ENCODE peak calls at places on chromosomes 1 and 21, in eight cellular contexts. One of them, this sample, is unnamed.

GRCh38 chr1:205934788-205935187 is 8.5 kb downstream of the SLC26A9 start:
- DNase-seq in stimulated activated CD4-positive, alpha-beta T cell treated with anti-CD3 and anti-CD28 coated beads, TNF-alpha, amount 100 ng/mL, for 4 hours: no peak
- DNase-seq in CD4-positive, alpha-beta T cell: no peak
- DNase-seq in mesendoderm: no peak
- DNase-seq in non-pigmented ciliary epithelial cell: no peak
- DNase-seq in activated T-cell treated with anti-CD3 and anti-CD28 coated beads, Interleukin-2, amount 50 U/mL, for 4 hours: no peak
- DNase-seq in left ventricle myocardium superior: no peak
- DNase-seq in T-cell: no peak
- DNase-seq in this sample: no peak

GRCh38 chr1:228058981-228059535 is 23.4 kb upstream of the ARF1 start:
- DNase-seq in left ventricle myocardium superior: peak
- DNase-seq in stimulated activated CD4-positive, alpha-beta T cell treated with anti-CD3 and anti-CD28 coated beads, TNF-alpha, amount 100 ng/mL, for 4 hours: no peak
- DNase-seq in T-cell: peak
- DNase-seq in CD4-positive, alpha-beta T cell: peak
- DNase-seq in mesendoderm: no peak
- DNase-seq in activated T-cell treated with anti-CD3 and anti-CD28 coated beads, Interleukin-2, amount 50 U/mL, for 4 hours: peak
- DNase-seq in non-pigmented ciliary epithelial cell: no peak
- DNase-seq in this sample: peak

GRCh38 chr1:119660253-119661078 is 12.4 kb upstream of the ZNF697 start:
- DNase-seq in non-pigmented ciliary epithelial cell: no peak
- DNase-seq in mesendoderm: no peak
- DNase-seq in CD4-positive, alpha-beta T cell: no peak
- DNase-seq in T-cell: no peak
- DNase-seq in activated T-cell treated with anti-CD3 and anti-CD28 coated beads, Interleukin-2, amount 50 U/mL, for 4 hours: no peak
- DNase-seq in stimulated activated CD4-positive, alpha-beta T cell treated with anti-CD3 and anti-CD28 coated beads, TNF-alpha, amount 100 ng/mL, for 4 hours: no peak
- DNase-seq in left ventricle myocardium superior: no peak
- DNase-seq in this sample: no peak

GRCh38 chr1:14486401-14487110 is 111.9 kb upstream of the KAZN start:
- DNase-seq in CD4-positive, alpha-beta T cell: no peak
- DNase-seq in mesendoderm: no peak
- DNase-seq in left ventricle myocardium superior: no peak
- DNase-seq in non-pigmented ciliary epithelial cell: peak
- DNase-seq in activated T-cell treated with anti-CD3 and anti-CD28 coated beads, Interleukin-2, amount 50 U/mL, for 4 hours: no peak
- DNase-seq in stimulated activated CD4-positive, alpha-beta T cell treated with anti-CD3 and anti-CD28 coated beads, TNF-alpha, amount 100 ng/mL, for 4 hours: no peak
- DNase-seq in T-cell: no peak
- DNase-seq in this sample: no peak

GRCh38 chr1:46807046-46807972 is 8.5 kb downstream of the CYP4B1 start:
- DNase-seq in mesendoderm: no peak
- DNase-seq in activated T-cell treated with anti-CD3 and anti-CD28 coated beads, Interleukin-2, amount 50 U/mL, for 4 hours: no peak
- DNase-seq in T-cell: no peak
- DNase-seq in CD4-positive, alpha-beta T cell: no peak
- DNase-seq in stimulated activated CD4-positive, alpha-beta T cell treated with anti-CD3 and anti-CD28 coated beads, TNF-alpha, amount 100 ng/mL, for 4 hours: no peak
- DNase-seq in non-pigmented ciliary epithelial cell: no peak
- DNase-seq in left ventricle myocardium superior: peak
- DNase-seq in this sample: no peak

GRCh38 chr1:150532860-150533259 is 16.3 kb upstream of the ADAMTSL4 start:
- DNase-seq in left ventricle myocardium superior: no peak
- DNase-seq in non-pigmented ciliary epithelial cell: no peak
- DNase-seq in activated T-cell treated with anti-CD3 and anti-CD28 coated beads, Interleukin-2, amount 50 U/mL, for 4 hours: no peak
- DNase-seq in T-cell: no peak
- DNase-seq in CD4-positive, alpha-beta T cell: no peak
- DNase-seq in stimulated activated CD4-positive, alpha-beta T cell treated with anti-CD3 and anti-CD28 coated beads, TNF-alpha, amount 100 ng/mL, for 4 hours: no peak
- DNase-seq in mesendoderm: no peak
- DNase-seq in this sample: no peak

GRCh38 chr1:59814180-59814900 is 409 bp upstream of the HOOK1 start:
- DNase-seq in activated T-cell treated with anti-CD3 and anti-CD28 coated beads, Interleukin-2, amount 50 U/mL, for 4 hours: peak
- DNase-seq in left ventricle myocardium superior: peak
- DNase-seq in T-cell: peak
- DNase-seq in non-pigmented ciliary epithelial cell: no peak
- DNase-seq in CD4-positive, alpha-beta T cell: peak
- DNase-seq in stimulated activated CD4-positive, alpha-beta T cell treated with anti-CD3 and anti-CD28 coated beads, TNF-alpha, amount 100 ng/mL, for 4 hours: peak
- DNase-seq in mesendoderm: peak
- DNase-seq in this sample: peak

GRCh38 chr1:77220687-77221463 is 1.6 kb upstream of the PIGK start:
- DNase-seq in stimulated activated CD4-positive, alpha-beta T cell treated with anti-CD3 and anti-CD28 coated beads, TNF-alpha, amount 100 ng/mL, for 4 hours: no peak
- DNase-seq in CD4-positive, alpha-beta T cell: no peak
- DNase-seq in activated T-cell treated with anti-CD3 and anti-CD28 coated beads, Interleukin-2, amount 50 U/mL, for 4 hours: no peak
- DNase-seq in mesendoderm: no peak
- DNase-seq in left ventricle myocardium superior: no peak
- DNase-seq in T-cell: no peak
- DNase-seq in non-pigmented ciliary epithelial cell: peak
- DNase-seq in this sample: no peak

GRCh38 chr1:78536427-78536826 is 45.7 kb downstream of the PTGFR start:
- DNase-seq in activated T-cell treated with anti-CD3 and anti-CD28 coated beads, Interleukin-2, amount 50 U/mL, for 4 hours: no peak
- DNase-seq in stimulated activated CD4-positive, alpha-beta T cell treated with anti-CD3 and anti-CD28 coated beads, TNF-alpha, amount 100 ng/mL, for 4 hours: no peak
- DNase-seq in left ventricle myocardium superior: no peak
- DNase-seq in T-cell: no peak
- DNase-seq in non-pigmented ciliary epithelial cell: peak
- DNase-seq in mesendoderm: no peak
- DNase-seq in CD4-positive, alpha-beta T cell: no peak
- DNase-seq in this sample: no peak

GRCh38 chr1:28173151-28173979 is 3.1 kb downstream of the PTAFR start:
- DNase-seq in left ventricle myocardium superior: no peak
- DNase-seq in CD4-positive, alpha-beta T cell: no peak
- DNase-seq in stimulated activated CD4-positive, alpha-beta T cell treated with anti-CD3 and anti-CD28 coated beads, TNF-alpha, amount 100 ng/mL, for 4 hours: no peak
- DNase-seq in non-pigmented ciliary epithelial cell: no peak
- DNase-seq in mesendoderm: peak
- DNase-seq in T-cell: no peak
- DNase-seq in activated T-cell treated with anti-CD3 and anti-CD28 coated beads, Interleukin-2, amount 50 U/mL, for 4 hours: no peak
- DNase-seq in this sample: no peak

GRCh38 chr1:196732526-196732925 is 42.1 kb upstream of the CFHR3 start:
- DNase-seq in CD4-positive, alpha-beta T cell: no peak
- DNase-seq in activated T-cell treated with anti-CD3 and anti-CD28 coated beads, Interleukin-2, amount 50 U/mL, for 4 hours: no peak
- DNase-seq in left ventricle myocardium superior: no peak
- DNase-seq in non-pigmented ciliary epithelial cell: no peak
- DNase-seq in T-cell: no peak
- DNase-seq in mesendoderm: peak
- DNase-seq in stimulated activated CD4-positive, alpha-beta T cell treated with anti-CD3 and anti-CD28 coated beads, TNF-alpha, amount 100 ng/mL, for 4 hours: no peak
- DNase-seq in this sample: no peak

GRCh38 chr1:229403573-229403972 is 30.3 kb downstream of the ACTA1 start:
- DNase-seq in non-pigmented ciliary epithelial cell: no peak
- DNase-seq in CD4-positive, alpha-beta T cell: no peak
- DNase-seq in T-cell: no peak
- DNase-seq in mesendoderm: no peak
- DNase-seq in left ventricle myocardium superior: no peak
- DNase-seq in stimulated activated CD4-positive, alpha-beta T cell treated with anti-CD3 and anti-CD28 coated beads, TNF-alpha, amount 100 ng/mL, for 4 hours: no peak
- DNase-seq in activated T-cell treated with anti-CD3 and anti-CD28 coated beads, Interleukin-2, amount 50 U/mL, for 4 hours: no peak
- DNase-seq in this sample: no peak

GRCh38 chr1:167548059-167548932 is 5.3 kb downstream of the CREG1 start:
- DNase-seq in CD4-positive, alpha-beta T cell: no peak
- DNase-seq in left ventricle myocardium superior: no peak
- DNase-seq in activated T-cell treated with anti-CD3 and anti-CD28 coated beads, Interleukin-2, amount 50 U/mL, for 4 hours: no peak
- DNase-seq in stimulated activated CD4-positive, alpha-beta T cell treated with anti-CD3 and anti-CD28 coated beads, TNF-alpha, amount 100 ng/mL, for 4 hours: no peak
- DNase-seq in mesendoderm: no peak
- DNase-seq in T-cell: no peak
- DNase-seq in non-pigmented ciliary epithelial cell: no peak
- DNase-seq in this sample: no peak

GRCh38 chr1:16149146-16149545 is 6.7 kb downstream of the EPHA2 start:
- DNase-seq in left ventricle myocardium superior: no peak
- DNase-seq in stimulated activated CD4-positive, alpha-beta T cell treated with anti-CD3 and anti-CD28 coated beads, TNF-alpha, amount 100 ng/mL, for 4 hours: no peak
- DNase-seq in mesendoderm: no peak
- DNase-seq in non-pigmented ciliary epithelial cell: no peak
- DNase-seq in CD4-positive, alpha-beta T cell: no peak
- DNase-seq in activated T-cell treated with anti-CD3 and anti-CD28 coated beads, Interleukin-2, amount 50 U/mL, for 4 hours: no peak
- DNase-seq in T-cell: no peak
- DNase-seq in this sample: no peak

GRCh38 chr1:167554028-167554779 is 642 bp upstream of the CREG1 start:
- DNase-seq in non-pigmented ciliary epithelial cell: no peak
- DNase-seq in T-cell: no peak
- DNase-seq in stimulated activated CD4-positive, alpha-beta T cell treated with anti-CD3 and anti-CD28 coated beads, TNF-alpha, amount 100 ng/mL, for 4 hours: no peak
- DNase-seq in mesendoderm: peak
- DNase-seq in left ventricle myocardium superior: no peak
- DNase-seq in activated T-cell treated with anti-CD3 and anti-CD28 coated beads, Interleukin-2, amount 50 U/mL, for 4 hours: no peak
- DNase-seq in CD4-positive, alpha-beta T cell: no peak
- DNase-seq in this sample: no peak

GRCh38 chr1:31444725-31445448 is 31.9 kb downstream of the SERINC2 start:
- DNase-seq in stimulated activated CD4-positive, alpha-beta T cell treated with anti-CD3 and anti-CD28 coated beads, TNF-alpha, amount 100 ng/mL, for 4 hours: no peak
- DNase-seq in left ventricle myocardium superior: no peak
- DNase-seq in CD4-positive, alpha-beta T cell: no peak
- DNase-seq in T-cell: no peak
- DNase-seq in mesendoderm: no peak
- DNase-seq in activated T-cell treated with anti-CD3 and anti-CD28 coated beads, Interleukin-2, amount 50 U/mL, for 4 hours: no peak
- DNase-seq in non-pigmented ciliary epithelial cell: no peak
- DNase-seq in this sample: no peak

GRCh38 chr1:235946570-235946981 is 79.9 kb upstream of the LYST start:
- DNase-seq in activated T-cell treated with anti-CD3 and anti-CD28 coated beads, Interleukin-2, amount 50 U/mL, for 4 hours: no peak
- DNase-seq in stimulated activated CD4-positive, alpha-beta T cell treated with anti-CD3 and anti-CD28 coated beads, TNF-alpha, amount 100 ng/mL, for 4 hours: no peak
- DNase-seq in left ventricle myocardium superior: no peak
- DNase-seq in T-cell: no peak
- DNase-seq in CD4-positive, alpha-beta T cell: no peak
- DNase-seq in mesendoderm: no peak
- DNase-seq in non-pigmented ciliary epithelial cell: peak
- DNase-seq in this sample: no peak

GRCh38 chr1:19620786-19621185 is 23.3 kb upstream of the NBL1 start:
- DNase-seq in left ventricle myocardium superior: no peak
- DNase-seq in CD4-positive, alpha-beta T cell: no peak
- DNase-seq in mesendoderm: no peak
- DNase-seq in non-pigmented ciliary epithelial cell: no peak
- DNase-seq in stimulated activated CD4-positive, alpha-beta T cell treated with anti-CD3 and anti-CD28 coated beads, TNF-alpha, amount 100 ng/mL, for 4 hours: no peak
- DNase-seq in T-cell: no peak
- DNase-seq in activated T-cell treated with anti-CD3 and anti-CD28 coated beads, Interleukin-2, amount 50 U/mL, for 4 hours: no peak
- DNase-seq in this sample: no peak

GRCh38 chr1:29808141-29808995 is 572.0 kb downstream of the PTPRU start:
- DNase-seq in stimulated activated CD4-positive, alpha-beta T cell treated with anti-CD3 and anti-CD28 coated beads, TNF-alpha, amount 100 ng/mL, for 4 hours: no peak
- DNase-seq in non-pigmented ciliary epithelial cell: no peak
- DNase-seq in T-cell: no peak
- DNase-seq in left ventricle myocardium superior: no peak
- DNase-seq in CD4-positive, alpha-beta T cell: no peak
- DNase-seq in activated T-cell treated with anti-CD3 and anti-CD28 coated beads, Interleukin-2, amount 50 U/mL, for 4 hours: no peak
- DNase-seq in mesendoderm: no peak
- DNase-seq in this sample: no peak

GRCh38 chr1:8439015-8439702 is 121.2 kb downstream of the SLC45A1 start:
- DNase-seq in left ventricle myocardium superior: peak
- DNase-seq in activated T-cell treated with anti-CD3 and anti-CD28 coated beads, Interleukin-2, amount 50 U/mL, for 4 hours: no peak
- DNase-seq in CD4-positive, alpha-beta T cell: no peak
- DNase-seq in T-cell: no peak
- DNase-seq in non-pigmented ciliary epithelial cell: peak
- DNase-seq in stimulated activated CD4-positive, alpha-beta T cell treated with anti-CD3 and anti-CD28 coated beads, TNF-alpha, amount 100 ng/mL, for 4 hours: no peak
- DNase-seq in mesendoderm: peak
- DNase-seq in this sample: no peak

GRCh38 chr1:50271968-50272578 is 151.2 kb downstream of the DMRTA2 start:
- DNase-seq in left ventricle myocardium superior: peak
- DNase-seq in mesendoderm: peak
- DNase-seq in non-pigmented ciliary epithelial cell: no peak
- DNase-seq in stimulated activated CD4-positive, alpha-beta T cell treated with anti-CD3 and anti-CD28 coated beads, TNF-alpha, amount 100 ng/mL, for 4 hours: no peak
- DNase-seq in CD4-positive, alpha-beta T cell: no peak
- DNase-seq in activated T-cell treated with anti-CD3 and anti-CD28 coated beads, Interleukin-2, amount 50 U/mL, for 4 hours: no peak
- DNase-seq in T-cell: no peak
- DNase-seq in this sample: no peak

GRCh38 chr1:67815303-67816095 is 17.8 kb downstream of the GNG12 start:
- DNase-seq in left ventricle myocardium superior: no peak
- DNase-seq in activated T-cell treated with anti-CD3 and anti-CD28 coated beads, Interleukin-2, amount 50 U/mL, for 4 hours: no peak
- DNase-seq in CD4-positive, alpha-beta T cell: no peak
- DNase-seq in mesendoderm: no peak
- DNase-seq in T-cell: no peak
- DNase-seq in non-pigmented ciliary epithelial cell: no peak
- DNase-seq in stimulated activated CD4-positive, alpha-beta T cell treated with anti-CD3 and anti-CD28 coated beads, TNF-alpha, amount 100 ng/mL, for 4 hours: no peak
- DNase-seq in this sample: no peak

GRCh38 chr21:40231979-40232378 is 364.7 kb downstream of the PCP4 start:
- DNase-seq in stimulated activated CD4-positive, alpha-beta T cell treated with anti-CD3 and anti-CD28 coated beads, TNF-alpha, amount 100 ng/mL, for 4 hours: no peak
- DNase-seq in left ventricle myocardium superior: no peak
- DNase-seq in activated T-cell treated with anti-CD3 and anti-CD28 coated beads, Interleukin-2, amount 50 U/mL, for 4 hours: no peak
- DNase-seq in mesendoderm: no peak
- DNase-seq in CD4-positive, alpha-beta T cell: no peak
- DNase-seq in non-pigmented ciliary epithelial cell: no peak
- DNase-seq in T-cell: no peak
- DNase-seq in this sample: no peak

GRCh38 chr21:32353002-32353711 is 39.7 kb downstream of the URB1 start:
- DNase-seq in activated T-cell treated with anti-CD3 and anti-CD28 coated beads, Interleukin-2, amount 50 U/mL, for 4 hours: no peak
- DNase-seq in non-pigmented ciliary epithelial cell: no peak
- DNase-seq in stimulated activated CD4-positive, alpha-beta T cell treated with anti-CD3 and anti-CD28 coated beads, TNF-alpha, amount 100 ng/mL, for 4 hours: no peak
- DNase-seq in mesendoderm: no peak
- DNase-seq in T-cell: no peak
- DNase-seq in CD4-positive, alpha-beta T cell: no peak
- DNase-seq in left ventricle myocardium superior: no peak
- DNase-seq in this sample: no peak

GRCh38 chr1:204043680-204044079 is 29.2 kb upstream of the SOX13 start:
- DNase-seq in mesendoderm: no peak
- DNase-seq in stimulated activated CD4-positive, alpha-beta T cell treated with anti-CD3 and anti-CD28 coated beads, TNF-alpha, amount 100 ng/mL, for 4 hours: no peak
- DNase-seq in non-pigmented ciliary epithelial cell: no peak
- DNase-seq in CD4-positive, alpha-beta T cell: no peak
- DNase-seq in left ventricle myocardium superior: no peak
- DNase-seq in T-cell: no peak
- DNase-seq in activated T-cell treated with anti-CD3 and anti-CD28 coated beads, Interleukin-2, amount 50 U/mL, for 4 hours: no peak
- DNase-seq in this sample: no peak

GRCh38 chr1:110508038-110508437 is 10.9 kb downstream of the KCNA10 start:
- DNase-seq in stimulated activated CD4-positive, alpha-beta T cell treated with anti-CD3 and anti-CD28 coated beads, TNF-alpha, amount 100 ng/mL, for 4 hours: no peak
- DNase-seq in activated T-cell treated with anti-CD3 and anti-CD28 coated beads, Interleukin-2, amount 50 U/mL, for 4 hours: no peak
- DNase-seq in mesendoderm: peak
- DNase-seq in left ventricle myocardium superior: peak
- DNase-seq in T-cell: no peak
- DNase-seq in non-pigmented ciliary epithelial cell: no peak
- DNase-seq in CD4-positive, alpha-beta T cell: no peak
- DNase-seq in this sample: no peak

GRCh38 chr21:45388011-45388521 is 16.9 kb upstream of the COL18A1 start:
- DNase-seq in non-pigmented ciliary epithelial cell: no peak
- DNase-seq in mesendoderm: no peak
- DNase-seq in CD4-positive, alpha-beta T cell: no peak
- DNase-seq in T-cell: no peak
- DNase-seq in stimulated activated CD4-positive, alpha-beta T cell treated with anti-CD3 and anti-CD28 coated beads, TNF-alpha, amount 100 ng/mL, for 4 hours: no peak
- DNase-seq in left ventricle myocardium superior: peak
- DNase-seq in activated T-cell treated with anti-CD3 and anti-CD28 coated beads, Interleukin-2, amount 50 U/mL, for 4 hours: no peak
- DNase-seq in this sample: no peak

GRCh38 chr1:155013632-155014031 is 11.0 kb downstream of the ZBTB7B start:
- DNase-seq in CD4-positive, alpha-beta T cell: peak
- DNase-seq in mesendoderm: peak
- DNase-seq in T-cell: peak
- DNase-seq in non-pigmented ciliary epithelial cell: no peak
- DNase-seq in left ventricle myocardium superior: peak
- DNase-seq in activated T-cell treated with anti-CD3 and anti-CD28 coated beads, Interleukin-2, amount 50 U/mL, for 4 hours: no peak
- DNase-seq in stimulated activated CD4-positive, alpha-beta T cell treated with anti-CD3 and anti-CD28 coated beads, TNF-alpha, amount 100 ng/mL, for 4 hours: no peak
- DNase-seq in this sample: no peak

GRCh38 chr1:31828341-31828740 is 12.5 kb upstream of the SPOCD1 start:
- DNase-seq in non-pigmented ciliary epithelial cell: no peak
- DNase-seq in CD4-positive, alpha-beta T cell: no peak
- DNase-seq in mesendoderm: no peak
- DNase-seq in left ventricle myocardium superior: no peak
- DNase-seq in stimulated activated CD4-positive, alpha-beta T cell treated with anti-CD3 and anti-CD28 coated beads, TNF-alpha, amount 100 ng/mL, for 4 hours: no peak
- DNase-seq in T-cell: no peak
- DNase-seq in activated T-cell treated with anti-CD3 and anti-CD28 coated beads, Interleukin-2, amount 50 U/mL, for 4 hours: no peak
- DNase-seq in this sample: no peak

GRCh38 chr1:24540051-24540905 is 15.6 kb upstream of the NCMAP start:
- DNase-seq in CD4-positive, alpha-beta T cell: no peak
- DNase-seq in mesendoderm: no peak
- DNase-seq in non-pigmented ciliary epithelial cell: no peak
- DNase-seq in left ventricle myocardium superior: no peak
- DNase-seq in stimulated activated CD4-positive, alpha-beta T cell treated with anti-CD3 and anti-CD28 coated beads, TNF-alpha, amount 100 ng/mL, for 4 hours: no peak
- DNase-seq in activated T-cell treated with anti-CD3 and anti-CD28 coated beads, Interleukin-2, amount 50 U/mL, for 4 hours: no peak
- DNase-seq in T-cell: no peak
- DNase-seq in this sample: no peak

GRCh38 chr21:46018615-46019014 is 37.0 kb downstream of the COL6A1 start:
- DNase-seq in non-pigmented ciliary epithelial cell: no peak
- DNase-seq in T-cell: no peak
- DNase-seq in activated T-cell treated with anti-CD3 and anti-CD28 coated beads, Interleukin-2, amount 50 U/mL, for 4 hours: no peak
- DNase-seq in mesendoderm: no peak
- DNase-seq in left ventricle myocardium superior: no peak
- DNase-seq in CD4-positive, alpha-beta T cell: no peak
- DNase-seq in stimulated activated CD4-positive, alpha-beta T cell treated with anti-CD3 and anti-CD28 coated beads, TNF-alpha, amount 100 ng/mL, for 4 hours: no peak
- DNase-seq in this sample: no peak